ENCODE peak calls at places on chromosomes 7 and 10, in four cellular contexts. R is K562, X is GM12878, T is HepG2. F is an unnamed sample.

GRCh38 chr7:47941136-47941844 is 7.0 kb downstream of the PKD1L1 start:
- DNase-seq in T (no peak), R (no peak), X (no peak), F (no peak)

GRCh38 chr10:49269523-49269922 is 29.4 kb upstream of the C10orf71 start:
- DNase-seq in T (no peak), R (no peak), X (no peak), F (no peak)

GRCh38 chr7:53811555-53812079 is 730.6 kb upstream of the VSTM2A start:
- DNase-seq in T (no peak), R (peak), X (no peak), F (no peak)

GRCh38 chr10:103181244-103181643 is 11.8 kb downstream of the NT5C2 start:
- DNase-seq in R (no peak), X (peak), T (no peak), F (no peak)

GRCh38 chr10:86256690-86257315 is 109.8 kb downstream of the GRID1 start:
- DNase-seq in R (no peak), X (no peak), T (no peak), F (no peak)

GRCh38 chr7:101218236-101219130 is 518 bp downstream of the ZNHIT1 start:
- DNase-seq in T (no peak), R (no peak), X (no peak), F (no peak)

GRCh38 chr7:144519900-144520299 is 116.4 kb upstream of the NOBOX start:
- DNase-seq in T (no peak), R (no peak), X (no peak), F (no peak)

GRCh38 chr10:31947144-31947926 is 18.7 kb upstream of the ARHGAP12 start:
- DNase-seq in T (peak), R (peak), X (no peak), F (no peak)

GRCh38 chr10:45425628-45426563 is 51.9 kb downstream of the ALOX5 start:
- DNase-seq in X (no peak), R (no peak), T (no peak), F (no peak)

GRCh38 chr7:158638001-158638400 is 50.4 kb upstream of the PTPRN2 start:
- DNase-seq in R (no peak), X (no peak), T (peak), F (no peak)

GRCh38 chr7:80611779-80612178 is 26.7 kb upstream of the CD36 start:
- DNase-seq in T (peak), X (no peak), R (no peak), F (no peak)

GRCh38 chr10:124605856-124606812 is 138.0 kb downstream of the FAM53B start:
- DNase-seq in R (no peak), T (peak), X (no peak), F (no peak)

GRCh38 chr7:142697270-142697669 is 52.0 kb upstream of the PRSS1 start:
- DNase-seq in T (no peak), R (no peak), X (no peak), F (no peak)

GRCh38 chr7:14962778-14963177 is 60.2 kb upstream of the DGKB start:
- DNase-seq in R (no peak), X (no peak), T (no peak), F (no peak)

GRCh38 chr10:100683004-100683403 is 62.4 kb upstream of the PAX2 start:
- DNase-seq in R (no peak), T (no peak), X (no peak), F (no peak)

GRCh38 chr7:114949227-114949626 is 27.3 kb downstream of the MDFIC start:
- DNase-seq in X (no peak), R (no peak), T (no peak), F (no peak)

GRCh38 chr10:18345308-18345707 is 205.1 kb downstream of the CACNB2 start:
- DNase-seq in R (no peak), X (no peak), T (no peak), F (no peak)

GRCh38 chr7:156113733-156114132 is 301.5 kb upstream of the SHH start:
- DNase-seq in T (no peak), X (no peak), R (no peak), F (no peak)

GRCh38 chr10:90960355-90960814 is 39.5 kb upstream of the ANKRD1 start:
- DNase-seq in X (peak), T (no peak), R (no peak), F (no peak)

GRCh38 chr10:45000764-45001381 is at the start of gene ZNF22:
- DNase-seq in X (no peak), R (peak), T (no peak), F (peak)

GRCh38 chr7:70098133-70098561 is 499.9 kb downstream of the AUTS2 start:
- DNase-seq in T (no peak), X (no peak), R (no peak), F (no peak)

GRCh38 chr10:78570633-78571032 is 498.1 kb upstream of the ZMIZ1 start:
- DNase-seq in R (no peak), X (no peak), T (no peak), F (no peak)

GRCh38 chr7:143288836-143289235 is 685 bp downstream of the CASP2 start:
- DNase-seq in X (no peak), R (peak), T (no peak), F (no peak)

GRCh38 chr7:87369216-87369615 is 23.8 kb downstream of the CROT start:
- DNase-seq in R (no peak), T (no peak), X (no peak), F (no peak)

GRCh38 chr10:117441812-117442443 is 66.7 kb upstream of the PDZD8 start:
- DNase-seq in R (peak), T (no peak), X (no peak), F (no peak)

GRCh38 chr7:117069379-117069778 is 116.1 kb downstream of the ST7 start:
- DNase-seq in X (peak), R (no peak), T (no peak), F (no peak)
- TF ChIP-seq NR2C2 in X (no peak), R (no peak), T (no peak), F (no peak)

DNA sequence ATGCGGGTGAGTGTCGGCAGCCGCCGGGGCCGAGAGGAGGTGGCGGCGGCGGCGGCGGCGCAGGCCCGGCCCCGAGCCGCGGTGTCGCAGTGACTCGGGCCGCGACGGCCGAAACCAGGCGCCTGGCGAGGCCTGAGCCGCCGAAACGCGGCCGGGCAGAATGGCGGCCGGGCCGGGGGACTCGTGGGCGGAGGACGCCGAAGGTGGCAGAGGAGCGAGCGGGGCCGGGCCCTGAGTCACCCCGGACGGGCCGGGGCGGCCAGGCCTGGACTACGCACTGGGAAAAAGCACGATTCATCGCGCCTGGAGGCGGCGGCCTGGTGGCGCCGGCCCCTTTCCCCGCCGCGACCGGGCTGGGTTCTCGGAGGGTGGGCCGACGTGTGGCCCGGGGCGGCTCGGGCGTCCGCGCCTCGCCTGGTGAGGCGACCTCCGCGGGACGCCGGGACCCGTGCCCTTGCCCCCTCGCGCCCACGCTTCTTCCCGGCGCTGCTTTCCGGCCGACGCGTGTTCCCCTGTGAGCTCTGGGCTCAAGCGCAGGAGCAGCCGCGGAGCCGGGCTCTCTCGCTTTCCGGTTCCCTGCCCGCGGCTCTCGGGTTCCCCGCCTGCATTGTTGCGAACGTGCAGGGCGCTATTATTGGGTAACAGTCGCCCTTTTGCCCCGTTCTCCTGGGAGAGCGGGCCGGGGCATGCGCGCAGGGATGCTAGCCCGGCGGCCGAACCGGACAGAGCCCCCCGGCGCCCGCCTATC is 495 bp downstream of the CUL1 start:
- DNase-seq in X (no peak), T (peak), R (peak), F (peak)
- TF ChIP-seq NR2C2 in X (no peak), T (no peak), R (no peak), F (no peak)

GRCh38 chr10:129936266-129936922 is 27.7 kb downstream of the EBF3 start:
- DNase-seq in R (no peak), X (no peak), T (no peak), F (no peak)
- TF ChIP-seq NR2C2 in R (no peak), X (no peak), T (no peak), F (no peak)

GRCh38 chr10:82922755-82923154 is 1047.8 kb downstream of the NRG3 start:
- DNase-seq in T (no peak), R (no peak), X (no peak), F (no peak)
- TF ChIP-seq NR2C2 in T (no peak), R (no peak), X (no peak), F (no peak)

F was measured in WTC11.